ENCODE peak calls at places on chromosomes 5 and 9, in ten cellular contexts. J, H, F, G, P, C, S, R, B and W are unnamed samples.

GRCh38 chr9:128992995-128993394 is 35.1 kb downstream of the SH3GLB2 start:
- DNase-seq in J (peak), H (no peak), F (no peak), G (no peak), P (no peak), C (no peak), S (peak), R (no peak), B (no peak), W (peak)

GRCh38 chr5:74595143-74595915 is 45.2 kb downstream of the ENC1 start:
- DNase-seq in J (peak), H (no peak), F (no peak), G (peak), P (no peak), C (no peak), S (no peak), R (peak), B (peak), W (no peak)

GRCh38 chr9:133762488-133763271 is 24.5 kb upstream of the SARDH start:
- DNase-seq in J (no peak), H (no peak), F (peak), G (no peak), P (no peak), C (no peak), S (no peak), R (no peak), B (no peak), W (peak)

GRCh38 chr9:27540537-27540936 is 10.9 kb upstream of the MOB3B start:
- DNase-seq in J (no peak), H (no peak), F (no peak), G (no peak), P (no peak), C (no peak), S (peak), R (no peak), B (no peak), W (no peak)

GRCh38 chr5:160269017-160269416 is 39.7 kb downstream of the FABP6 start:
- DNase-seq in J (no peak), H (peak), F (peak), G (no peak), P (no peak), C (no peak), S (peak), R (peak), B (peak), W (peak)

GRCh38 chr9:133252301-133252776 is 22.7 kb downstream of the ABO start:
- DNase-seq in J (no peak), H (peak), F (no peak), G (peak), P (no peak), C (peak), S (no peak), R (peak), B (peak), W (peak)

GRCh38 chr9:104075801-104076753 is 18.0 kb upstream of the SMC2 start:
- DNase-seq in J (no peak), H (no peak), F (no peak), G (no peak), P (no peak), C (no peak), S (peak), R (no peak), B (no peak), W (no peak)

GRCh38 chr5:17218353-17219005 is 1.0 kb downstream of the BASP1 start:
- DNase-seq in J (peak), H (peak), F (peak), G (no peak), P (peak), C (peak), S (peak), R (peak), B (no peak), W (no peak)

GRCh38 chr9:35605336-35606137 is 475 bp downstream of the TESK1 start:
- DNase-seq in J (peak), H (peak), F (no peak), G (no peak), P (peak), C (peak), S (no peak), R (peak), B (peak), W (no peak)

DNA sequence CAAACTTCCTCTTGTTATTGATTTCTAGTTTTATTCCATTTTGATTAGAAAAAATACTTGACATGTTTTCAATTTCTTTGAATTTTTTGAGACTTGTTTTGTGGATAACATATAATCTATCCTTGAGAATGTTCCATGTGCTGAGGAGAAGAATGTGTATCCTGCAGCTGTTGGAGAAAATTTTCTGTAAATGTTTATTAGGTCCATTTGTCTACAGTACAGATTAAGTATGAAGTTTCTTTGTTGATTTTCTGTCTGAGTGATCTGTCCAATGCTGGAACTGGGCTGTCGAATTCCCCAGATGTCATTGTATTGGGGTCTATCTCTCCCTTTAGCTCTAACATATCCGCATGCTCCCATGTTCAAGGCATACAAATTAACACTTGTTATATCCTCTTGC is 251.2 kb downstream of the CSNK1G3 start:
- DNase-seq in J (no peak), H (no peak), F (no peak), G (no peak), P (no peak), C (no peak), S (no peak), R (no peak), B (no peak), W (no peak)
- TF ChIP-seq CTCF in J (no peak), H (no peak), F (no peak), G (no peak), P (no peak), C (no peak), S (no peak), R (no peak), B (no peak), W (no peak)

DNA sequence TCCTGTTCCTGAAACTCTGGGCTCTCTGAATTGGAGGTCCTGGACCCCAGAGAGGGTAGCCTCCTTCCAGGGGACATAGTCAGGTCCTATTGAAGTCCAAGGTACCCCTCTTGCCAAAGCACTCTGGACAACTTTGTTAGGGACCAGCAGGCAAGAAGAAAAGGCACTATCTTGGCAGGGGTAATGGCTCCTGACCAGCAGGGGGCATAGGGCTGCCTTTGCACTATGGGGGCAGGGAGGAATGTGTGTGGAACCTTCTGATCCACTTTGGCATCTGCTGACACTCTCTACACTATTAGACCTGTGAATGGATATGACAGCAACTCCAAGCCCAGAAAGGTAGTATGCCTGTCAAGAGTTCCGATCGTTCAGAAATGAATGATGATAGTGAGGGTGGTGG is 179.0 kb upstream of the CD180 start:
- DNase-seq in J (no peak), H (no peak), F (no peak), G (no peak), P (no peak), C (no peak), S (no peak), R (no peak), B (peak), W (no peak)
- TF ChIP-seq CTCF in J (no peak), H (no peak), F (no peak), G (peak), P (no peak), C (no peak), S (peak), R (no peak), B (peak), W (no peak)

GRCh38 chr5:50889790-50890189 is 223.4 kb downstream of the PARP8 start:
- DNase-seq in J (peak), H (no peak), F (no peak), G (no peak), P (no peak), C (no peak), S (no peak), R (no peak), B (no peak), W (no peak)
- TF ChIP-seq CTCF in J (no peak), H (no peak), F (no peak), G (no peak), P (no peak), C (no peak), S (no peak), R (no peak), B (no peak), W (no peak)

GRCh38 chr9:126591922-126592321 is 21.8 kb upstream of the LMX1B start:
- DNase-seq in J (no peak), H (no peak), F (no peak), G (no peak), P (no peak), C (no peak), S (no peak), R (no peak), B (no peak), W (no peak)
- TF ChIP-seq CTCF in J (no peak), H (no peak), F (no peak), G (no peak), P (no peak), C (no peak), S (no peak), R (no peak), B (no peak), W (no peak)

GRCh38 chr5:55691265-55692105 is 20.6 kb downstream of the SLC38A9 start:
- DNase-seq in J (peak), H (no peak), F (no peak), G (peak), P (peak), C (peak), S (peak), R (no peak), B (no peak), W (no peak)
- TF ChIP-seq CTCF in J (peak), H (peak), F (peak), G (peak), P (peak), C (peak), S (peak), R (peak), B (peak), W (no peak)

DNA sequence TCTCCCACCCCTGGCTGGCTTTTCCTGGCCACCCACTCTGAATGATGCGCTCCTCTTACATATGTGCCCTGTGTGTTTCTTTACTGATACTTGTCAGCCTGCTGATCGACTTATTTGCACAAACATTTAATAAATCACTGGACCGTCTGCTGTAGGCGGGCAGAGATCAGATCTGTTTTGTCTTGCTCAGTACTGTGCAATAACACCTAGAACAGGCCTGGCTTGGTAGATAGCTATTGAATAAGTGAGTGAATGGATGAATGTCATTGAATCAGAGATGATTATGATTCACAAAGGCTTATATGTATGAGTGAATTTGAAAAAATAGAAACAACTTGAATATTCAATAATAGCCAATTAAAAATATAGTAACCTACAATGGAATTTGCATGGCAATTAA is 165.1 kb downstream of the RGS3 start:
- DNase-seq in J (no peak), H (no peak), F (no peak), G (no peak), P (no peak), C (no peak), S (no peak), R (no peak), B (no peak), W (no peak)
- TF ChIP-seq CTCF in J (no peak), H (no peak), F (no peak), G (no peak), P (no peak), C (no peak), S (no peak), R (no peak), B (no peak), W (no peak)

GRCh38 chr9:17004500-17004899 is 130.3 kb upstream of the CNTLN start:
- DNase-seq in J (no peak), H (no peak), F (no peak), G (no peak), P (no peak), C (no peak), S (peak), R (no peak), B (no peak), W (no peak)

GRCh38 chr9:17003576-17004240 is 131.1 kb upstream of the CNTLN start:
- DNase-seq in J (no peak), H (no peak), F (no peak), G (no peak), P (no peak), C (no peak), S (peak), R (no peak), B (no peak), W (no peak)

GRCh38 chr9:17009071-17009470 is 125.8 kb upstream of the CNTLN start:
- DNase-seq in J (no peak), H (no peak), F (no peak), G (no peak), P (no peak), C (no peak), S (no peak), R (no peak), B (no peak), W (no peak)

DNA sequence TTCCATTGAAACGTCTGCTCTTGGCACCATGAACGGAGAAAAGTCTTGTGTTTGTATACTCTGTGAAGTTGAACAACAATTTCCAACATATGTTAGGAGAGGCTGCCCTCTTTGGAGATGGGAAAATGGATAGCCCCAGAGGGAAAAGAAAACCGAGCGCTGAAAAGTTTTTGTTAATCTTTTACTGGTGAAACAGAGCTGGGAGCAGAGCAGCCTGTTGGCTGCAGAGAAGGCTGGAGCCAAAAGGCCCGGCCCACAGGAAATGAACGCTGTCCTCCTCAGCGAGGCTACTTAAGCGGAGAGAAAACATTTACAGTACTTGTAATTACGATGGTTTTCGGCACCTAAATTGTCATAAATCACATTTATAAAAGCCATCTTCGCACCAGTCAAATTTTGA is 129.8 kb upstream of the CNTLN start:
- DNase-seq in J (peak), H (peak), F (peak), G (no peak), P (no peak), C (no peak), S (peak), R (peak), B (peak), W (peak)
- TF ChIP-seq CTCF in J (no peak), H (no peak), F (no peak), G (no peak), P (no peak), C (no peak), S (no peak), R (no peak), B (no peak), W (no peak)

DNA sequence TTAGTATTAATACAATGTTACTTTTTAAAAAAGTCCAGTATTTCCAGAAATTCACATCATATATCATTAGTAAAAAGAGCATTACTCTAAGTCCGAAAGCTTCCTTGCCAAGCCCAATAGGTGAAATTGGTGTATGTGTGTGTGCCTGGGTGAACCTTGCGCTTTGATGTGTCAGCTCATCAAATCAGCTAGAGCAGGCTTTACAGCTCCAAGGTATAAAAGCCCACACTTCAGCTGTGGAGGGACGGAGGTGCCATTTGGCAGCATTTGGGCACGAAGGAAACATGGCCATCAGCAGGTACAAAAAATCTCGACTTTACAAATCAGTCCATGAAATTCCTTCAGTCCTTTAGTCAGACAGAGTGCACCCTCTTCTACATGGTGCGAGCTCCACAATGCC is 76.5 kb upstream of the IL7R start:
- DNase-seq in J (no peak), H (no peak), F (no peak), G (no peak), P (no peak), C (no peak), S (no peak), R (no peak), B (no peak), W (no peak)
- TF ChIP-seq CTCF in J (no peak), H (no peak), F (no peak), G (no peak), P (no peak), C (no peak), S (no peak), R (no peak), B (no peak), W (no peak)

GRCh38 chr9:124392855-124393460 is 22.3 kb downstream of the PSMB7 start:
- DNase-seq in J (peak), H (no peak), F (no peak), G (peak), P (no peak), C (no peak), S (peak), R (no peak), B (peak), W (no peak)

GRCh38 chr9:124394167-124394566 is 21.1 kb downstream of the PSMB7 start:
- DNase-seq in J (no peak), H (no peak), F (no peak), G (no peak), P (no peak), C (no peak), S (no peak), R (no peak), B (no peak), W (no peak)

GRCh38 chr9:124395826-124396225 is 19.4 kb downstream of the PSMB7 start:
- DNase-seq in J (no peak), H (no peak), F (no peak), G (no peak), P (no peak), C (no peak), S (no peak), R (no peak), B (no peak), W (no peak)

GRCh38 chr9:124392254-124392653 is 23.0 kb downstream of the PSMB7 start:
- DNase-seq in J (no peak), H (no peak), F (peak), G (no peak), P (no peak), C (no peak), S (no peak), R (no peak), B (no peak), W (no peak)

GRCh38 chr9:124394596-124394995 is 20.6 kb downstream of the PSMB7 start:
- DNase-seq in J (no peak), H (no peak), F (no peak), G (no peak), P (no peak), C (no peak), S (no peak), R (no peak), B (no peak), W (no peak)
- TF ChIP-seq CTCF in J (no peak), H (no peak), F (no peak), G (peak), P (peak), C (peak), S (peak), R (no peak), B (no peak), W (no peak)